ENCODE peak calls at places on chromosomes 6 and 20, in seven cellular contexts. A, O, S, J, L, Q and P are unnamed samples.

GRCh38 chr20:45878076-45878731 is 2.8 kb upstream of the ZSWIM1 start:
- DNase-seq in A (no peak), J (no peak), S (no peak), L (no peak), O (no peak), Q (no peak), P (no peak)

GRCh38 chr20:51565741-51566140 is 23.2 kb upstream of the NFATC2 start:
- DNase-seq in A (peak), S (no peak), Q (no peak), J (no peak), L (no peak), O (no peak), P (no peak)

GRCh38 chr6:126607281-126607680 is 267.4 kb downstream of the CENPW start:
- DNase-seq in J (no peak), A (no peak), Q (no peak), S (no peak), L (no peak), O (no peak), P (no peak)

GRCh38 chr6:37830225-37830624 is 10.7 kb downstream of the ZFAND3 start:
- DNase-seq in L (no peak), Q (no peak), J (no peak), S (no peak), A (no peak), O (no peak), P (no peak)

GRCh38 chr6:149884617-149885016 is 13.3 kb downstream of the RAET1E start:
- DNase-seq in S (no peak), Q (no peak), L (no peak), A (no peak), O (no peak), J (no peak), P (no peak)

GRCh38 chr20:63163596-63164560 is 52.1 kb downstream of the YTHDF1 start:
- DNase-seq in Q (peak), J (no peak), A (no peak), O (no peak), S (no peak), L (no peak), P (no peak)

GRCh38 chr6:1746919-1747460 is 137.3 kb downstream of the FOXC1 start:
- DNase-seq in A (no peak), O (no peak), L (no peak), S (no peak), J (no peak), Q (no peak), P (no peak)

GRCh38 chr20:21344961-21345360 is 41.8 kb downstream of the XRN2 start:
- DNase-seq in J (no peak), O (no peak), L (no peak), Q (no peak), S (no peak), A (no peak), P (no peak)

GRCh38 chr6:16355699-16356481 is 117.5 kb downstream of the GMPR start:
- DNase-seq in O (peak), Q (no peak), A (no peak), J (no peak), S (no peak), L (no peak), P (no peak)

GRCh38 chr6:91098006-91098405 is 511.1 kb upstream of the MAP3K7 start:
- DNase-seq in L (no peak), A (no peak), Q (no peak), O (no peak), J (no peak), S (no peak), P (no peak)

GRCh38 chr6:126553856-126554255 is 213.9 kb downstream of the CENPW start:
- DNase-seq in S (no peak), A (no peak), Q (no peak), L (no peak), O (no peak), J (no peak), P (no peak)

GRCh38 chr6:88304515-88304914 is 138.4 kb upstream of the CNR1 start:
- DNase-seq in J (no peak), A (no peak), S (no peak), L (no peak), Q (no peak), O (no peak), P (no peak)

GRCh38 chr20:59184880-59185447 is 21.3 kb downstream of the ZNF831 start:
- DNase-seq in O (no peak), J (no peak), Q (no peak), S (no peak), L (no peak), A (no peak), P (peak)

GRCh38 chr6:111912904-111913303 is 39.7 kb upstream of the FYN start:
- DNase-seq in J (no peak), S (no peak), L (no peak), O (no peak), A (no peak), Q (no peak), P (no peak)

GRCh38 chr6:151087861-151088598 is 151.7 kb upstream of the AKAP12 start:
- DNase-seq in A (peak), O (no peak), S (no peak), J (peak), L (peak), Q (no peak), P (peak)

GRCh38 chr6:18585032-18585573 is 198.0 kb downstream of the RNF144B start:
- DNase-seq in J (no peak), L (peak), O (peak), S (no peak), A (peak), Q (no peak), P (no peak)

GRCh38 chr20:58599966-58600365 is 51.1 kb upstream of the STX16 start:
- DNase-seq in J (no peak), Q (no peak), A (no peak), O (no peak), S (no peak), L (no peak), P (no peak)

GRCh38 chr20:62183426-62184142 is 756 bp downstream of the MTG2 start:
- DNase-seq in O (no peak), Q (peak), A (no peak), S (no peak), L (no peak), J (no peak), P (no peak)

GRCh38 chr6:107308676-107309075 is 150.7 kb downstream of the PDSS2 start:
- DNase-seq in O (no peak), L (no peak), A (no peak), S (no peak), Q (no peak), J (no peak), P (no peak)

GRCh38 chr6:474454-475185 is 83.1 kb downstream of the IRF4 start:
- DNase-seq in J (no peak), O (no peak), A (no peak), Q (peak), S (peak), L (no peak), P (no peak)

GRCh38 chr6:29943053-29943966 is 978 bp downstream of the HLA-A start:
- DNase-seq in A (no peak), Q (no peak), J (peak), O (no peak), L (no peak), S (peak), P (no peak)

GRCh38 chr20:43662943-43663655 is 3.8 kb upstream of the MYBL2 start:
- DNase-seq in A (no peak), L (no peak), Q (no peak), O (peak), J (no peak), S (no peak), P (no peak)

GRCh38 chr6:47535316-47536046 is 57.9 kb downstream of the CD2AP start:
- DNase-seq in S (no peak), O (no peak), A (no peak), L (no peak), J (no peak), Q (no peak), P (no peak)

GRCh38 chr6:47534063-47534462 is 56.5 kb downstream of the CD2AP start:
- DNase-seq in J (no peak), O (no peak), A (no peak), S (no peak), L (no peak), Q (no peak), P (no peak)

GRCh38 chr6:47532981-47533585 is 55.5 kb downstream of the CD2AP start:
- DNase-seq in S (no peak), A (no peak), O (no peak), J (no peak), L (no peak), Q (no peak), P (no peak)

GRCh38 chr6:47536816-47537401 is 59.3 kb downstream of the CD2AP start:
- DNase-seq in S (no peak), J (no peak), L (no peak), O (no peak), A (no peak), Q (no peak), P (no peak)
- H3K27ac ChIP-seq in S (no peak), J (no peak), L (no peak), O (no peak), A (no peak), Q (no peak), P (no peak)

GRCh38 chr20:6692566-6693168 is 74.8 kb upstream of the BMP2 start:
- DNase-seq in A (no peak), Q (peak), S (no peak), L (no peak), J (no peak), O (no peak), P (no peak)

GRCh38 chr20:6693178-6693807 is 74.2 kb upstream of the BMP2 start:
- DNase-seq in L (no peak), J (no peak), S (no peak), A (no peak), Q (no peak), O (no peak), P (no peak)

GRCh38 chr20:6686171-6686570 is 81.3 kb upstream of the BMP2 start:
- DNase-seq in A (no peak), J (no peak), L (no peak), O (no peak), S (no peak), Q (no peak), P (no peak)

GRCh38 chr20:6691541-6691940 is 75.9 kb upstream of the BMP2 start:
- DNase-seq in S (no peak), O (no peak), A (no peak), L (no peak), Q (no peak), J (no peak), P (no peak)

DNA sequence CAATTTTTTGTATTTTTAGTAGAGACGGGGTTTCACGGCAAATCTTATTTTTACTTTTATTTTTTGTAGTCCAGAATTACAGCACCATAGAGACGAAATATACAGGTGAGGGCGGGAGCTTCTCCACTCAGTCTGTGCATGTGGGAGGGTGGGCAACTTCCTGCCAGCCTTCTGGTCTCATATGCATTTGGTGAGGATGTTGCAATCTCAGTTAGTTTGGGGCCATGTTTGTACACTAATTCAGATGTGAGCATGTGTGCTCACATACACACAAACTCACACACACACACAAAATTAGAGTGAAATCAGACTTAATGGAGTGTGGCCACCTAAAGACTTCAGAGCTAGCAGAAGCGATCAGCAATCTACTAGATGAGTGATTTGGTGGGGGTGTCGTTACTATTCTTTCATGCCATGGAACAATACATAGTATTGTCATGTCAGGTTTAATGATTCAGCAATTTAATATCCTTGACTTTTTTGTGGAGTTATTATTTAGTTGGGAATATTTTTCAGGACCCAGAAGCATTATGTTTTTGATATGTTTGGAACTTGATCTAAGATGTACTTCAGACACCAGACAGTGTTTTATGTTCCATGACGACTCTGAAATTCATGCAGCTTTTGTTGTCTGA is 78.0 kb upstream of the BMP2 start:
- DNase-seq in A (no peak), L (no peak), Q (no peak), J (no peak), O (no peak), S (no peak), P (no peak)
- H3K27ac ChIP-seq in A (no peak), L (no peak), Q (no peak), J (no peak), O (no peak), S (no peak), P (no peak)

DNA sequence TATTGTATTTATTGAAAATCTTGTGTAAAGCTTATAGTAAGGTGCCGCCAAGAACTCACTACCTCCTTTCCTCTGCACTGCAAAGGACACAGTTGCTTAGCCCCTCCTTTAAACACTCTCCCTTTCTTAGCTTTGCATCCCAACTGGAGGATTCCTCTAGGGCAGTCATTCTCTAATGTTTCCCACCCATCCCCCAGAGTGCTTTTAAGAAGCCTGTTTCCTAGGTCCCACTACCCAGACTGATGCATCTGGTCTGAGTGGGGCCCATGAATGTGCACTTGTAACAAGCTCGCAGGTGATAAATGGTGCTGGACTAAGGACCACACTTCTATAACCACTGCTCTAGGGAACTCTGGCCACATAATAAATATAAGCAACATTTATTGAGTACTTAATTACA is 55.2 kb downstream of the B4GALT5 start:
- DNase-seq in L (no peak), A (no peak), S (no peak), O (no peak), J (no peak), Q (peak), P (no peak)
- H3K27ac ChIP-seq in L (peak), A (no peak), S (no peak), O (peak), J (peak), Q (peak), P (no peak)

GRCh38 chr20:1323256-1323655 is 5.7 kb downstream of the SDCBP2 start:
- DNase-seq in Q (no peak), S (no peak), J (peak), O (no peak), A (no peak), L (no peak), P (no peak)

GRCh38 chr20:1322511-1323245 is 6.3 kb downstream of the SDCBP2 start:
- DNase-seq in O (no peak), Q (no peak), L (no peak), J (peak), S (no peak), A (peak), P (no peak)

GRCh38 chr20:1320902-1321653 is 7.9 kb downstream of the SDCBP2 start:
- DNase-seq in O (no peak), L (no peak), A (no peak), S (no peak), Q (no peak), J (no peak), P (peak)

GRCh38 chr20:1320016-1320415 is 8.9 kb downstream of the SDCBP2 start:
- DNase-seq in A (no peak), J (no peak), Q (no peak), S (no peak), O (no peak), L (no peak), P (no peak)

DNA sequence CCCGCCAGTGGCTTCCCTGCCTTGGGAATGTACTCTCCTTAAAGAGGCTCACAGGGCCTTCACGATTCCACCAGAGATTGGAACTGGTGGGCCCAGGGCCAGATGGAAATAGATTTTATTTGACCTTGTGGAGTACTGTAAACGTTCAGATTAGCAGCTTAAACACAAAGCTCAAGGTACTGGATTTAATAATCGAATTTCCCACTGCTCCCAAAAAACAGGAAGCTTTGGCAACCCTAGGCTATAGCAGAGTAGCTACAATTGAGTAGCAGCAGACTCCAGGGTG is 7.3 kb downstream of the SDCBP2 start:
- DNase-seq in Q (no peak), L (no peak), J (no peak), O (no peak), A (no peak), S (no peak), P (peak)
- H3K27ac ChIP-seq in Q (no peak), L (peak), J (peak), O (no peak), A (no peak), S (no peak), P (no peak)